ENCODE peak calls at places on chromosomes 13 and 19, in four cellular contexts. Q is vagina, H is heart left ventricle, M is Peyer's patch. T is an unnamed sample.

GRCh38 chr13:40152145-40152544 is 496.7 kb downstream of the COG6 start:
- DNase-seq in H (no peak), M (no peak), Q (no peak), T (peak)

GRCh38 chr13:101654916-101655315 is 202.4 kb downstream of the ITGBL1 start:
- DNase-seq in H (no peak), Q (no peak), M (no peak), T (no peak)

GRCh38 chr19:40601061-40601973 is at the start of gene LTBP4:
- DNase-seq in M (peak), Q (no peak), H (peak), T (no peak)

GRCh38 chr19:34493649-34494044 is 12.1 kb downstream of the WTIP start:
- DNase-seq in H (no peak), M (no peak), Q (no peak), T (no peak)

GRCh38 chr19:34525001-34525400 is 43.4 kb downstream of the WTIP start:
- DNase-seq in Q (no peak), M (no peak), H (no peak), T (no peak)

GRCh38 chr13:105047676-105048295 is 1487.7 kb downstream of the EFNB2 start:
- DNase-seq in Q (no peak), H (no peak), M (no peak), T (no peak)

GRCh38 chr19:54158812-54159351 is 639 bp downstream of the LENG1 start:
- DNase-seq in H (no peak), Q (no peak), M (no peak), T (no peak)

GRCh38 chr19:40410030-40410389 is 3.2 kb downstream of the PRX start:
- DNase-seq in H (peak), Q (peak), M (no peak), T (no peak)

GRCh38 chr13:28136916-28137315 is 1.4 kb upstream of the PAN3 start:
- DNase-seq in H (no peak), M (no peak), Q (no peak), T (no peak)

GRCh38 chr13:38602261-38602660 is 84.6 kb upstream of the FREM2 start:
- DNase-seq in Q (no peak), M (no peak), H (no peak), T (no peak)

GRCh38 chr19:3837922-3838321 is 30.9 kb downstream of the ZFR2 start:
- DNase-seq in Q (no peak), M (no peak), H (no peak), T (no peak)

GRCh38 chr19:55647732-55648656 is at the start of gene CCDC106:
- DNase-seq in H (peak), M (peak), Q (no peak), T (no peak)

GRCh38 chr13:46571941-46572340 is 19.0 kb downstream of the LRCH1 start:
- DNase-seq in M (no peak), Q (no peak), H (no peak), T (no peak)

GRCh38 chr13:35600137-35600536 is 123.6 kb upstream of the MAB21L1 start:
- DNase-seq in M (no peak), H (no peak), Q (no peak), T (no peak)

GRCh38 chr19:16920816-16921529 is 32.2 kb downstream of the F2RL3 start:
- DNase-seq in Q (no peak), M (no peak), H (no peak), T (peak)

GRCh38 chr13:49553888-49554287 is 31.5 kb downstream of the RCBTB1 start:
- DNase-seq in H (no peak), Q (no peak), M (no peak), T (no peak)

GRCh38 chr13:23160241-23161175 is 20.3 kb upstream of the SGCG start:
- DNase-seq in M (no peak), H (no peak), Q (no peak), T (no peak)

GRCh38 chr13:98575876-98576214 is 1.1 kb downstream of the STK24 start:
- DNase-seq in H (no peak), M (no peak), Q (no peak), T (no peak)

GRCh38 chr13:98575009-98575866 is 1.7 kb downstream of the STK24 start:
- DNase-seq in Q (no peak), H (no peak), M (no peak), T (no peak)

GRCh38 chr13:98577823-98578285 is 947 bp upstream of the STK24 start:
- DNase-seq in M (peak), Q (no peak), H (peak), T (no peak)

GRCh38 chr13:98576963-98577822 is at the start of gene STK24:
- DNase-seq in Q (no peak), H (peak), M (peak), T (peak)

GRCh38 chr13:98576215-98576945 is 527 bp downstream of the STK24 start:
- DNase-seq in H (peak), M (peak), Q (no peak), T (no peak)
- TF ChIP-seq POLR2A in H (no peak), M (no peak), Q (no peak), T (no peak)

GRCh38 chr19:44603201-44603945 is 10.0 kb upstream of the IGSF23 start:
- DNase-seq in Q (no peak), H (no peak), M (no peak), T (peak)
- TF ChIP-seq POLR2A in Q (no peak), H (no peak), M (no peak), T (no peak)

DNA sequence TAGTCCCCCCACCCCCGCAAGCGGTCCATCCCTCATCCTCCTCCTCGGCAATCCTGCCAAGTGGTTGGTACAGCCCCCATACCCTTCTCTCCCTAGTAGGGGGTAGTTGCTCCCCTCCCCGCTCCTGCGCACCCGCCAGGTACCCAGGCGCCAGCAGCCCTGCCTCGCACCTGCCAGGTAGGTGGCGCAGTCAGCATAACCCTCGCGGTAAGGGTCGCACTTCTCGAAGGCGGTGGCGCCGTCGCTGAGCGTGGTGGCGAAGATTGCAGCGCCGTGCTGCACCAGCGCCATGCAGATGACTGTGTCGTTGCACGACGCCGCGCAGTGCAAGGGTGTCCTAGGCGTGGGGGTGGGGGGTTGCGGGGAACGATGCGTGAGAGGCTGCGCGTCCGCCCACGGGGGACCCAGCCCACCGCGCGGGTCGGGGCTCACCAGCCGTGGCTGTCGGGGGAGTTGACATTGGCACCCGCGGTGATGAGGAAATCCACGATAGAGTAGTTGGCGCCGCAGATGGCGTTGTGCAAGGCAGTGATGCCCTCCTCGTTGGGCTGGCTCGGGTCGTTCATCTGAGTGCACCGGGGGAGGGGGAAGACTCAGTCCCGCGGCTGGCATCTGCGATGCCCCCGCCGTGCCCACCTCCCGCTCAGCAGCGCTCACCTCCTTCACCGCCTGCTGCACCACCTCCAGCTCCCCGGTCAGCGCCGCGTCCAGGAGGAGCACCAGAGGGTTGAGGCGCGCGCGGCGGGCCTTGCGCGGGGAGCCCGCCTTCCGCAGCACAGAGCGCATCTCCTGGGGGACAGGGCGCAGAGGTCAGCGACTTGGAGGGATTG is 15.2 kb upstream of the ERCC2 start:
- DNase-seq in M (no peak), Q (no peak), H (no peak), T (no peak)
- TF ChIP-seq POLR2A in M (no peak), Q (no peak), H (no peak), T (no peak)

DNA sequence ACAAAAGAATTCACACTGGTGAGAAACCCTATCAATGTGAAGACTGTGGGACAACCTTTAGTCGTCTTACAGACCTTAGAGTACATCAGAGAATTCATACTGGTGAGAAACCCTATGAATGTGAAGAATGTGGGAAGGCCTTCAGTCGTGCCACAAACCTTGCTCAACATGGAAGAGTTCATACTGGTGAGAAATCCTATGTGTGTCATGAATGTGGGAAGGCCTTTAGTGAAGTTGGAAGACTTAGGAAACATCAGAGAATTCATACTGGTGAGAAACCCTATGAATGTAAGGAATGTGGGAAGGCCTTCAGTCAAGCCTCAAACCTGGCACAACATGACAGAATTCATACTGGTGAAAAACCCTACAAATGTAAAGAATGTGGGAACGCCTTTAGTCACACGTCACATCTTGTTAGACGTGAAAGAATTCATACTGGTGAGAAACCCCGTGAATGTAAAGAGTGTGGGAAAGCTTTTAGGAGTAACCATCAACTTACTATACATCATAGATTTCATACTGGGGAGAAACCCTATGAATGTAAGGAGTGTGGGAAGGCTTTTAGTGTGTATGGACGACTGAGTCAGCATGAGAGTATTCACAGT is 24.0 kb upstream of the ZNF573 start:
- DNase-seq in M (no peak), Q (no peak), H (no peak), T (no peak)
- TF ChIP-seq POLR2A in M (no peak), Q (no peak), H (no peak), T (no peak)

GRCh38 chr19:13069415-13070369 is 33.0 kb downstream of the LYL1 start:
- DNase-seq in H (no peak), M (no peak), Q (no peak), T (no peak)
- TF ChIP-seq POLR2A in H (no peak), M (no peak), Q (no peak), T (no peak)

GRCh38 chr19:12139885-12140544 is at the start of gene ZNF20:
- DNase-seq in M (peak), H (peak), Q (peak), T (peak)
- TF ChIP-seq POLR2A in M (no peak), H (peak), Q (no peak), T (peak)

GRCh38 chr13:99380921-99381645 is 73.9 kb upstream of the GPR183 start:
- DNase-seq in M (peak), Q (no peak), H (no peak), T (no peak)
- TF ChIP-seq POLR2A in M (no peak), Q (no peak), H (no peak), T (no peak)

DNA sequence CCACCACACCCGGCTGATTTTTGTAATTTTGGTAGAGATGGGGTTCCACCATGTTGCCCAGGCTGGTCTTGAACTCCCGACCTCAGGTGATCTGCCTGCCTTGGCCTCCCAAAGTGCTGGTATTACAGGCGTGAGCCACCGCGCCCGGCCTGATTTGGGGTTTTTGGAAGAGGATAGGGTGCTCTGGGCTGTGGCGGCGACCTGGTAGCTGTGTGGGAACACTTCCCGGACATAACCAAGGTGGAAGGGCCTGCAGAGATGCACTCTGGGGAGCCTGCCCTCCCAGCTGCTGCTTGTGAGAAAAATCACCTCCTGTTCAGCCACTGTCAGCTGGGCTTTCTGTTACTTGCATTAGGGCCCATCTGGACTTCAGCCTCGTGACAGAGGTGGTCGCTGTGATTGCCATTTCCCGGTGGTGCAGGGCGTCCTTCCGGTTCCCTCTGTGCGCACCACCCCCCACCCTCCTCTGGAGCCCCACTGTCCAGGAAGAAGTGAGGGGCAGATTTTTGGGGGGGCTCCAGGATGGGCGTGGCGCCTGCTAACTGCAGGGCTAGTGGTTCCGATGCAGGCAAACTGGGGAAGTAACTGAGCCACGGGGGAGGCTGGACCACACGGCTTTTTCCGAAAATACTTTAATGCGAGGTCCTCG is 7.5 kb downstream of the IL4I1 start:
- DNase-seq in M (no peak), Q (no peak), H (no peak), T (no peak)
- TF ChIP-seq POLR2A in M (no peak), Q (no peak), H (no peak), T (no peak)

GRCh38 chr19:1113278-1113985 is 9.6 kb downstream of the GPX4 start:
- DNase-seq in H (peak), Q (no peak), M (peak), T (peak)
- TF ChIP-seq POLR2A in H (no peak), Q (no peak), M (no peak), T (no peak)

T was measured in H54.